ENCODE peak calls at places on chromosomes 5 and 9, in five cellular contexts. G, K, Y, X and M are unnamed samples.

GRCh38 chr9:127166651-127167524 is 44.5 kb upstream of the ANGPTL2 start:
- DNase-seq in K (no peak), Y (no peak), G (no peak), X (no peak), M (no peak)

GRCh38 chr5:65479527-65479926 is 2.2 kb downstream of the ADAMTS6 start:
- DNase-seq in G (no peak), X (no peak), Y (no peak), K (no peak), M (no peak)

GRCh38 chr5:80254767-80255424 is 952 bp downstream of the SERINC5 start:
- DNase-seq in Y (peak), K (no peak), G (no peak), X (no peak), M (no peak)

GRCh38 chr5:132385321-132386105 is 16.0 kb downstream of the SLC22A5 start:
- DNase-seq in G (no peak), Y (peak), K (no peak), X (no peak), M (peak)

GRCh38 chr5:143168877-143169810 is 234.3 kb downstream of the NR3C1 start:
- DNase-seq in K (no peak), G (no peak), Y (no peak), X (no peak), M (no peak)

GRCh38 chr9:87836951-87837715 is 45.5 kb upstream of the SPATA31E1 start:
- DNase-seq in X (no peak), G (no peak), K (no peak), Y (no peak), M (no peak)

GRCh38 chr5:157568717-157569116 is 6.9 kb downstream of the ADAM19 start:
- DNase-seq in K (no peak), Y (no peak), G (no peak), X (no peak), M (no peak)

GRCh38 chr9:133968966-133969617 is 23.0 kb downstream of the VAV2 start:
- DNase-seq in G (peak), K (no peak), X (no peak), Y (no peak), M (no peak)

GRCh38 chr9:77019810-77020437 is 469 bp downstream of the FOXB2 start:
- DNase-seq in K (no peak), X (no peak), Y (no peak), G (no peak), M (no peak)

GRCh38 chr5:72101828-72102227 is 5.4 kb upstream of the MAP1B start:
- DNase-seq in G (no peak), K (no peak), X (no peak), Y (no peak), M (no peak)

GRCh38 chr5:102843997-102844396 is 88.9 kb downstream of the PAM start:
- DNase-seq in K (no peak), X (no peak), Y (no peak), G (no peak), M (no peak)

GRCh38 chr5:56900858-56901578 is 8.4 kb upstream of the SETD9 start:
- DNase-seq in X (peak), G (no peak), Y (peak), K (no peak), M (peak)

GRCh38 chr5:95730730-95731570 is at the start of gene RHOBTB3:
- DNase-seq in K (peak), G (peak), Y (peak), X (peak), M (peak)

GRCh38 chr5:88368201-88368600 is 99.6 kb upstream of the TMEM161B start:
- DNase-seq in G (no peak), K (no peak), Y (no peak), X (no peak), M (no peak)

GRCh38 chr9:115170674-115171073 is 52.7 kb upstream of the TNC start:
- DNase-seq in K (no peak), G (no peak), Y (no peak), X (no peak), M (no peak)

GRCh38 chr5:74082504-74082903 is 456.5 kb downstream of the ARHGEF28 start:
- DNase-seq in Y (no peak), X (no peak), K (no peak), G (no peak), M (no peak)

DNA sequence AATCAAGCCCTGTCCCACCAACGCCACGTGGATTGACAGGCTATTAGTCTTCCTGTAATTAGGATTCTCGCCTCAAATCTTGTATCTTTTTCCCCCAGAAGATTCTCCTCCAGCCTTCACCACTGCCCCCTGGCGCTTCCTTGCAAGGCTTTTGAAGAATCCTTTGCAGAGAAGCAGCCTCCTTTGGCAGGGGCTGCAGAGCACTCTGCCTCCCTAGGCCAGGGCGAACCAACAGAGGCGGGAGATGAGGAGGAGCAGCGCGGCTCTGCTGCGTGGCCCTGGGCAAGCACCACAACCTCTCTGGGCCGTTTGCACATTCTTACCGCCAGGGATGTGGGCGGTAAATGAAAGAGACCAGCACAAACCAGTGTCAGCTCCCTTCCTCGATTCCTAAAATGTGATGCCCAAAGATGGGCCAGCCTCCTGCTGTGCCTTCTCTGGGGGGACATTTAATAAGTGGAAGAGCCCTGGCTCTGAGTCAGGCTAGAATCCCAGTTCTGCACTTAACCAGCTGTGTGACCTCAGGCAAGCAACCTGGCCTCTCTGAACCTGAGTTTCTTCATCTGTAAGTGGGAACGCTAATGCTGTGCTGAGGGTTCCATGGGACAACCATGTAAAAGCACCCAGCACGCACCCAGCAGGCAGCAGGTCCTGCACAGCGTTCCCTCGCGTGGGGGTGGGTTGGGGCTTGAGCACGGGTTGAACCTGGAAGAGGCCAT is 128.6 kb downstream of the KCNIP1 start:
- DNase-seq in G (no peak), Y (no peak), K (no peak), X (no peak), M (no peak)
- H3K4me3 ChIP-seq in G (peak), Y (no peak), K (peak), X (no peak), M (no peak)

DNA sequence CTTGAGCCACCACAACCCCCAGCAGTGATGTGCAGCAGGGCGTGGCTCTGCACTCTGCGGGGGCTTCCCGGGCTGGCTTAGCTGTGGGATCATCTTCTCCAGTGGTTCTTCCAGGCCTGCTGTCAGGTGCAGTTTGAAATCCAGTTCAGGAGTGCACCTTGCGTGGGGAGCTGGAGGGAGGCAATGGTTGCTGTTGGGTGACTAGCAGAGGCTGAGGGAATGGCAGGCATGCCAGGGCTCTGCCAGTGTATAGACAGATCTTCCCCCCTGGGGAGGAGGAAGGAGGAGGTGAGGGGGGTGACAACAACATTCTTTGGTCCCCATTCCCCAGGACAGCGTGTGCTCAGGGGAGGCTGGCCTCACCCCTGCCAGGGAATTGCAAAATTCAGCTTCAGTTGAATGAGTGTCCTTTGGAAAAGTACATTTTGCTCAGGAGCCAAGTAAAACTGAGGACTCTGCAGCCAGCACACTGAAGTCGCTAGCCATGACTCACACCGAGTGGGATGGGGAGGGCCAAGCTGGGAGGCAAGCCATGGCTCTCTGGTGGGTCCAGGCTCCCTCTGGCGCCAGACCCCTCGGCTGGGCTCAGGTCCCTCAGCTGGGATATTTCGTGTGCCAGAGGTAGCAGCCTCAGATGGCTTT is 35.0 kb downstream of the ERGIC1 start:
- DNase-seq in K (no peak), G (peak), X (no peak), Y (peak), M (no peak)
- H3K4me3 ChIP-seq in K (peak), G (no peak), X (no peak), Y (no peak), M (no peak)

GRCh38 chr9:92535940-92536850 is at the start of gene ECM2:
- DNase-seq in K (no peak), Y (no peak), G (no peak), X (no peak), M (no peak)
- H3K4me3 ChIP-seq in K (peak), Y (no peak), G (peak), X (no peak), M (no peak)

DNA sequence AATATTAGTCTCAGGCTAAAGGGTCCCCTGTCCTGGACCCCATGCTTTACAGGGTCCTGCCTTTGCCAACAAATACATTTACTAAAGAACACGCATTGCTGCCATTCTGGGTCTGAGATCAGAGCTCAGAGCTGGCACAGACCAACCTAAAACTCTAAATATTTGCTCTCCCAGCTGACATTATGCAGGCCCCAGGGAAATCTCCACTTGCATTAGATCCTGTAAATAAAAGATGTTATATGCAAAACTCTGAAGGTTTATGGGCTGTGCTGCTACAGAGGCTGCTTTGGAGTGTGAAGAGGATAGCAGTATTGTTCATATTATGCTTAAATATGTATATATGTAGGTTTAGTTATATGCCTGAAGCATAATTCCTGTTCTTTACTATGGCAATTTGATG is 35.9 kb upstream of the RANBP3L start:
- DNase-seq in X (no peak), Y (no peak), G (no peak), K (no peak), M (no peak)
- H3K4me3 ChIP-seq in X (no peak), Y (no peak), G (no peak), K (no peak), M (no peak)

DNA sequence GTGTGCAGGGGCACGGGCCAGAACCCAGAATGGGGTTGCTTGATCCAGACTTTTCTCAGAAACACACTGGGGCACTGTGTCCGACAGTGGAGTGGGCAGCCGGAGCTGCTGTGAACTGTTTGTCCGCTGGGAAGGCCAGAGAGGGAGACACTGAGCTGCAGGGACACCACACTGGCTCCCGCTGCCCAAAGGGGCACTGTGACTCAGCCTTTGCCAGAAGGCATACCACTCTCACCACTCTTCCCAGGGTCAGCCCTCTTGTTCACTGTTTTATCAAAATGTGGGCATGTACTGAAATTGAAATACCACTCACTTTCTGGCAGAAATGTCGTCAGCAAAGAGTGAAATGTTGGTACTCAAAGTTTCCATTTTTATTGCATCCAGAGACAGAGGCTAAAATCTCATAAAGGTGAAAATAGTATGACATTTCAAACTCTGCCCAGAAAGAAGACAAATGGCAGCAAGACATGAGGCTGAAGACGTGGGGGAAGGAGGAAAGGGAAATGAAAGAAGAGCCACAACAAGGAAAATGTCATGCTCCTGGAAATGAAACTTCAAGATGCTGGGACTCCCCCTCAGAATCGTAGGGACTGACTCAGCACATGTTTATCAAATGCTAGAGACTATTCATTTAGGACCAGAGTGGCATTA is 4.5 kb upstream of the IL7R start:
- DNase-seq in X (no peak), K (no peak), G (no peak), Y (no peak), M (no peak)
- H3K4me3 ChIP-seq in X (no peak), K (no peak), G (no peak), Y (no peak), M (no peak)

GRCh38 chr5:1380910-1381309 is 36.0 kb upstream of the CLPTM1L start:
- DNase-seq in G (peak), K (no peak), Y (no peak), X (no peak), M (no peak)

GRCh38 chr5:1381370-1382247 is 36.7 kb upstream of the CLPTM1L start:
- DNase-seq in X (no peak), G (peak), K (no peak), Y (no peak), M (no peak)

GRCh38 chr5:1382248-1382700 is 37.4 kb upstream of the CLPTM1L start:
- DNase-seq in K (no peak), X (no peak), G (no peak), Y (no peak), M (no peak)

GRCh38 chr5:1378866-1379659 is 34.2 kb upstream of the CLPTM1L start:
- DNase-seq in G (no peak), K (no peak), Y (no peak), X (no peak), M (no peak)

DNA sequence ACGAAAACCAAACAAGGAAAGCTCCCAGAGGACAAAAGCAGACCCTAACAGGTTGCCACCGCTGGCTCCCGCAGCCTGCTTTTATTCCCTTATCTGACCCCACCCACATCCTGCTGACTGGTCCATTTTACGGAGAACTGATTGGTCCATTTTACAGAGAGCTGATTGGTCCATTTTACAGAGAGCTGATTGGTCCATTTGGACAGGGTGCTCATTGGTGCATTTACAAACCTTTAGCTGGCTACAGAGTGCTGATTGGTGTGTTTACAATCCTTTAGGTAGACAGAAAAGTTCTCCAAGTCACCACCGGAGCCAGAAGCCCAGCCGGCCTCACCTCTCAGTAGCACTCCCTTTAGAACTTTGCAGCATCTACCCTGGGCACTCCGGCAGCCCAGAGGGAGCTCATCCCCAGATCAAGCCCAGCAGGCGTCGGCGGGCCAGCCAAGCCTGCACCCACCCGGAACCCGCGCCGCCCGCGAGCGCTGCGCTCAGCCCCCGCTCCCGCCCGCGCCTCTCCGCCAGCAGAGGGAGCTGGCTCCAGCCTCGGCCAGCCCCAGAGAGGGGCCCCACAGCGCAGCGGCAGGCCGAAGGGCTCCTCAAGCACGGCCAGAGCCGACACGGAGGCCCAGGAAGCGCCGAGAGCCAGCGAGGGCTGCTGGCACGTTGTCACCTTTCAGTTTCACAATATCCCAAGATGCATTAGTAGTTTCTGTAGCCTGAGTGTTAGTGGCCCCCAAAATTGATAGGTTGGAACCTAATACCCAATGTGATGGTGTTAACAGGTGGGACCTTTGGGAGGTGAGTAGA is 35.3 kb upstream of the CLPTM1L start:
- DNase-seq in K (no peak), X (peak), G (peak), Y (peak), M (peak)
- H3K4me3 ChIP-seq in K (peak), X (no peak), G (peak), Y (no peak), M (peak)

GRCh38 chr9:73441223-73441622 is 289.6 kb downstream of the ANXA1 start:
- DNase-seq in K (no peak), Y (no peak), G (no peak), X (no peak), M (no peak)

GRCh38 chr9:73446306-73446705 is 294.6 kb downstream of the ANXA1 start:
- DNase-seq in Y (no peak), K (no peak), X (no peak), G (no peak), M (no peak)

GRCh38 chr9:73441890-73442818 is 290.5 kb downstream of the ANXA1 start:
- DNase-seq in G (no peak), X (no peak), Y (no peak), K (no peak), M (no peak)

DNA sequence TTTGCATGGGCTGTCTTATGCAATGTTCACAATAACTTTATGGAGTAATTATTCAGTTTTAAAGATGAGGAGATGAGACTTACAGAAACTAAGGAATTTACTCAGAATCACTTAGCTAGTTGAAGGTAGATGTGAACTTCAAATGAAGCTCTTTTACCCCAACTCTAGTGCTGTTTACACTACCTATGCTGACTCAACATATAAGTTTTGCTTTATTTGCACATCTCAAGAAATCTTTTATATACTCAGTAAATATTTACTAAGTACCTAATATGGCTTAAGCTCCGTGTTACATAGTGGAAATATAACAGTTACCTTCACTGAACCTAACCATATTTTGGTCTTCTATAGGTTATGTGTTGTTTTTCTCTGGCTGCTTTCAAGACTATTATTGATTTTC is 293.2 kb downstream of the ANXA1 start:
- DNase-seq in K (no peak), X (no peak), G (no peak), Y (no peak), M (no peak)
- H3K4me3 ChIP-seq in K (no peak), X (no peak), G (no peak), Y (no peak), M (no peak)

GRCh38 chr5:32712463-32713395 is 1.6 kb downstream of the NPR3 start:
- DNase-seq in K (no peak), Y (no peak), X (peak), G (no peak), M (no peak)
- H3K4me3 ChIP-seq in K (peak), Y (no peak), X (no peak), G (peak), M (no peak)

GRCh38 chr5:54520940-54521339 is 3.4 kb downstream of the SNX18 start:
- DNase-seq in G (no peak), K (no peak), Y (no peak), X (no peak), M (no peak)

GRCh38 chr5:54520438-54520846 is 2.9 kb downstream of the SNX18 start:
- DNase-seq in X (no peak), K (no peak), Y (peak), G (no peak), M (no peak)

GRCh38 chr5:54523534-54523933 is 6.0 kb downstream of the SNX18 start:
- DNase-seq in K (no peak), Y (no peak), G (no peak), X (no peak), M (no peak)

GRCh38 chr5:54524082-54524481 is 6.5 kb downstream of the SNX18 start:
- DNase-seq in K (no peak), X (no peak), G (no peak), Y (no peak), M (no peak)

GRCh38 chr5:54522080-54522479 is 4.5 kb downstream of the SNX18 start:
- DNase-seq in G (no peak), K (no peak), X (no peak), Y (no peak), M (no peak)
- H3K4me3 ChIP-seq in G (peak), K (peak), X (no peak), Y (no peak), M (no peak)